ENCODE peak calls at places on chromosomes 6 and 20, in ten cellular contexts. S, N, R, I, X, T, D, U, K and A are unnamed samples.

GRCh38 chr6:105591053-105591452 is 188.2 kb upstream of the PREP start:
- DNase-seq in S (no peak), N (no peak), R (no peak), I (no peak), X (no peak), T (peak), D (peak), U (peak), K (no peak), A (peak)

GRCh38 chr6:34709386-34709785 is 12.8 kb upstream of the ILRUN start:
- DNase-seq in S (no peak), N (no peak), R (no peak), I (no peak), X (no peak), T (no peak), D (peak), U (no peak), K (no peak), A (no peak)

GRCh38 chr6:26340066-26340465 is 24.9 kb upstream of the BTN3A2 start:
- DNase-seq in S (no peak), N (no peak), R (no peak), I (no peak), X (no peak), T (no peak), D (no peak), U (no peak), K (no peak), A (no peak)

GRCh38 chr6:151161363-151161762 is 78.4 kb upstream of the AKAP12 start:
- DNase-seq in S (no peak), N (no peak), R (no peak), I (no peak), X (no peak), T (no peak), D (no peak), U (no peak), K (no peak), A (no peak)

GRCh38 chr20:49115565-49115964 is 69.5 kb downstream of the CSE1L start:
- DNase-seq in S (no peak), N (no peak), R (no peak), I (no peak), X (no peak), T (no peak), D (no peak), U (no peak), K (no peak), A (no peak)

GRCh38 chr6:68774843-68775242 is 139.8 kb downstream of the ADGRB3 start:
- DNase-seq in S (no peak), N (no peak), R (no peak), I (no peak), X (no peak), T (no peak), D (no peak), U (no peak), K (no peak), A (no peak)

GRCh38 chr20:58155148-58155925 is 73.1 kb downstream of the ANKRD60 start:
- DNase-seq in S (no peak), N (no peak), R (no peak), I (no peak), X (no peak), T (no peak), D (no peak), U (no peak), K (no peak), A (no peak)

GRCh38 chr6:6751197-6751596 is 162.7 kb downstream of the LY86 start:
- DNase-seq in S (no peak), N (no peak), R (no peak), I (no peak), X (no peak), T (no peak), D (no peak), U (no peak), K (no peak), A (no peak)

GRCh38 chr6:26269406-26270120 is 95.4 kb upstream of the BTN3A2 start:
- DNase-seq in S (no peak), N (no peak), R (no peak), I (no peak), X (no peak), T (peak), D (peak), U (no peak), K (no peak), A (no peak)

GRCh38 chr20:62989201-62989601 is 17.6 kb downstream of the BHLHE23 start:
- DNase-seq in S (no peak), N (no peak), R (no peak), I (no peak), X (no peak), T (no peak), D (no peak), U (no peak), K (no peak), A (no peak)

GRCh38 chr20:36606171-36607116 is 865 bp downstream of the RAB5IF start:
- DNase-seq in S (no peak), N (no peak), R (no peak), I (no peak), X (no peak), T (peak), D (peak), U (no peak), K (no peak), A (no peak)

GRCh38 chr6:15491255-15491985 is 171.4 kb downstream of the DTNBP1 start:
- DNase-seq in S (peak), N (no peak), R (no peak), I (peak), X (peak), T (peak), D (peak), U (peak), K (peak), A (no peak)

GRCh38 chr6:107355659-107356058 is 103.7 kb downstream of the PDSS2 start:
- DNase-seq in S (no peak), N (no peak), R (no peak), I (no peak), X (no peak), T (no peak), D (no peak), U (no peak), K (no peak), A (no peak)

GRCh38 chr6:98777762-98778161 is 56.6 kb upstream of the POU3F2 start:
- DNase-seq in S (no peak), N (no peak), R (no peak), I (no peak), X (no peak), T (no peak), D (no peak), U (no peak), K (no peak), A (peak)

GRCh38 chr6:87074051-87074711 is 20.7 kb downstream of the CGA start:
- DNase-seq in S (no peak), N (no peak), R (no peak), I (no peak), X (no peak), T (no peak), D (no peak), U (no peak), K (no peak), A (no peak)

GRCh38 chr6:145506554-145506953 is 228.8 kb downstream of the EPM2A start:
- DNase-seq in S (no peak), N (no peak), R (no peak), I (no peak), X (no peak), T (no peak), D (peak), U (no peak), K (no peak), A (no peak)

GRCh38 chr6:166333172-166333995 is 9.0 kb downstream of the SFT2D1 start:
- DNase-seq in S (no peak), N (no peak), R (no peak), I (peak), X (no peak), T (no peak), D (no peak), U (peak), K (peak), A (peak)

GRCh38 chr6:169933251-169933821 is 181.9 kb downstream of the ERMARD start:
- DNase-seq in S (no peak), N (no peak), R (no peak), I (no peak), X (no peak), T (no peak), D (no peak), U (no peak), K (no peak), A (no peak)

GRCh38 chr20:48823960-48824497 is 3.8 kb downstream of the PREX1 start:
- DNase-seq in S (no peak), N (peak), R (no peak), I (no peak), X (peak), T (peak), D (peak), U (no peak), K (peak), A (peak)

GRCh38 chr6:140445474-140446004 is 1071.1 kb upstream of the CITED2 start:
- DNase-seq in S (no peak), N (no peak), R (no peak), I (no peak), X (no peak), T (peak), D (peak), U (no peak), K (no peak), A (no peak)

GRCh38 chr6:7914991-7915789 is 4.6 kb upstream of the TXNDC5 start:
- DNase-seq in S (no peak), N (peak), R (peak), I (peak), X (no peak), T (no peak), D (peak), U (peak), K (no peak), A (no peak)

GRCh38 chr6:40328376-40328987 is 258.7 kb downstream of the LRFN2 start:
- DNase-seq in S (peak), N (no peak), R (peak), I (peak), X (peak), T (no peak), D (no peak), U (peak), K (no peak), A (no peak)

GRCh38 chr6:14573267-14573666 is 455.7 kb downstream of the CD83 start:
- DNase-seq in S (no peak), N (no peak), R (no peak), I (no peak), X (no peak), T (no peak), D (no peak), U (no peak), K (no peak), A (no peak)

GRCh38 chr6:10989587-10989986 is 54.5 kb downstream of the ELOVL2 start:
- DNase-seq in S (no peak), N (no peak), R (no peak), I (no peak), X (no peak), T (no peak), D (no peak), U (no peak), K (no peak), A (no peak)